ENCODE peak calls at places on chromosomes 6 and 20, in seven cellular contexts. One of them, this sample, is unnamed.

GRCh38 chr6:2790588-2790987 is 25.4 kb downstream of the WRNIP1 start:
- DNase-seq in stimulated activated CD8-positive, alpha-beta memory T cell treated with anti-CD3 and anti-CD28 coated beads, Interleukin-2, amount 100 ng/mL, for 1 hour: no peak
- DNase-seq in progenitor cell of endocrine pancreas: no peak
- DNase-seq in activated T-helper 1 cell treated with anti-CD3 and anti-CD28 coated beads, Interleukin-12 subunit alpha, Interleukin-12 subunit beta, Interleukin-2, Interleukin-4 antibody, amounts not matched to agents 30 ng/mL and 10 ng/mL and 1 ng/mL, durations not matched to agents 14 hours and 24 hours and 36 hours: no peak
- DNase-seq in iPS DF 6.9: peak; percentile 27
- DNase-seq in NAMALWA: peak; percentile 25
- DNase-seq in tibial artery: no peak
- DNase-seq in this sample: no peak

GRCh38 chr6:75275067-75275466 is 9.5 kb downstream of the TMEM30A start:
- DNase-seq in stimulated activated CD8-positive, alpha-beta memory T cell treated with anti-CD3 and anti-CD28 coated beads, Interleukin-2, amount 100 ng/mL, for 1 hour: no peak
- DNase-seq in progenitor cell of endocrine pancreas: no peak
- DNase-seq in activated T-helper 1 cell treated with anti-CD3 and anti-CD28 coated beads, Interleukin-12 subunit alpha, Interleukin-12 subunit beta, Interleukin-2, Interleukin-4 antibody, amounts not matched to agents 30 ng/mL and 10 ng/mL and 1 ng/mL, durations not matched to agents 14 hours and 24 hours and 36 hours: no peak
- DNase-seq in iPS DF 6.9: no peak
- DNase-seq in NAMALWA: no peak
- DNase-seq in tibial artery: no peak
- DNase-seq in this sample: no peak

GRCh38 chr6:9933674-9934073 is 481.2 kb downstream of the TFAP2A start:
- DNase-seq in stimulated activated CD8-positive, alpha-beta memory T cell treated with anti-CD3 and anti-CD28 coated beads, Interleukin-2, amount 100 ng/mL, for 1 hour: no peak
- DNase-seq in progenitor cell of endocrine pancreas: no peak
- DNase-seq in activated T-helper 1 cell treated with anti-CD3 and anti-CD28 coated beads, Interleukin-12 subunit alpha, Interleukin-12 subunit beta, Interleukin-2, Interleukin-4 antibody, amounts not matched to agents 30 ng/mL and 10 ng/mL and 1 ng/mL, durations not matched to agents 14 hours and 24 hours and 36 hours: no peak
- DNase-seq in iPS DF 6.9: no peak
- DNase-seq in NAMALWA: no peak
- DNase-seq in tibial artery: no peak
- DNase-seq in this sample: no peak

GRCh38 chr6:83815631-83816030 is 37.5 kb upstream of the RIPPLY2 start:
- DNase-seq in stimulated activated CD8-positive, alpha-beta memory T cell treated with anti-CD3 and anti-CD28 coated beads, Interleukin-2, amount 100 ng/mL, for 1 hour: no peak
- DNase-seq in progenitor cell of endocrine pancreas: no peak
- DNase-seq in activated T-helper 1 cell treated with anti-CD3 and anti-CD28 coated beads, Interleukin-12 subunit alpha, Interleukin-12 subunit beta, Interleukin-2, Interleukin-4 antibody, amounts not matched to agents 30 ng/mL and 10 ng/mL and 1 ng/mL, durations not matched to agents 14 hours and 24 hours and 36 hours: no peak
- DNase-seq in iPS DF 6.9: no peak
- DNase-seq in NAMALWA: no peak
- DNase-seq in tibial artery: no peak
- DNase-seq in this sample: no peak

GRCh38 chr6:34671801-34672656 is 24.5 kb downstream of the ILRUN start:
- DNase-seq in stimulated activated CD8-positive, alpha-beta memory T cell treated with anti-CD3 and anti-CD28 coated beads, Interleukin-2, amount 100 ng/mL, for 1 hour: peak; percentile 49
- DNase-seq in progenitor cell of endocrine pancreas: no peak
- DNase-seq in activated T-helper 1 cell treated with anti-CD3 and anti-CD28 coated beads, Interleukin-12 subunit alpha, Interleukin-12 subunit beta, Interleukin-2, Interleukin-4 antibody, amounts not matched to agents 30 ng/mL and 10 ng/mL and 1 ng/mL, durations not matched to agents 14 hours and 24 hours and 36 hours: peak; percentile 80
- DNase-seq in iPS DF 6.9: no peak
- DNase-seq in NAMALWA: peak; percentile 85
- DNase-seq in tibial artery: peak; percentile 36
- DNase-seq in this sample: peak; percentile 45

GRCh38 chr20:62832951-62833391 is 16.1 kb downstream of the COL9A3 start:
- DNase-seq in stimulated activated CD8-positive, alpha-beta memory T cell treated with anti-CD3 and anti-CD28 coated beads, Interleukin-2, amount 100 ng/mL, for 1 hour: no peak
- DNase-seq in progenitor cell of endocrine pancreas: no peak
- DNase-seq in activated T-helper 1 cell treated with anti-CD3 and anti-CD28 coated beads, Interleukin-12 subunit alpha, Interleukin-12 subunit beta, Interleukin-2, Interleukin-4 antibody, amounts not matched to agents 30 ng/mL and 10 ng/mL and 1 ng/mL, durations not matched to agents 14 hours and 24 hours and 36 hours: no peak
- DNase-seq in iPS DF 6.9: no peak
- DNase-seq in NAMALWA: peak; percentile 86
- DNase-seq in tibial artery: no peak
- DNase-seq in this sample: no peak

GRCh38 chr20:4876301-4876700 is 125.0 kb downstream of the SLC23A2 start:
- DNase-seq in stimulated activated CD8-positive, alpha-beta memory T cell treated with anti-CD3 and anti-CD28 coated beads, Interleukin-2, amount 100 ng/mL, for 1 hour: no peak
- DNase-seq in progenitor cell of endocrine pancreas: no peak
- DNase-seq in activated T-helper 1 cell treated with anti-CD3 and anti-CD28 coated beads, Interleukin-12 subunit alpha, Interleukin-12 subunit beta, Interleukin-2, Interleukin-4 antibody, amounts not matched to agents 30 ng/mL and 10 ng/mL and 1 ng/mL, durations not matched to agents 14 hours and 24 hours and 36 hours: no peak
- DNase-seq in iPS DF 6.9: no peak
- DNase-seq in NAMALWA: no peak
- DNase-seq in tibial artery: no peak
- DNase-seq in this sample: no peak

GRCh38 chr6:113825776-113826175 is 31.4 kb upstream of the MARCKS start:
- DNase-seq in stimulated activated CD8-positive, alpha-beta memory T cell treated with anti-CD3 and anti-CD28 coated beads, Interleukin-2, amount 100 ng/mL, for 1 hour: no peak
- DNase-seq in progenitor cell of endocrine pancreas: no peak
- DNase-seq in activated T-helper 1 cell treated with anti-CD3 and anti-CD28 coated beads, Interleukin-12 subunit alpha, Interleukin-12 subunit beta, Interleukin-2, Interleukin-4 antibody, amounts not matched to agents 30 ng/mL and 10 ng/mL and 1 ng/mL, durations not matched to agents 14 hours and 24 hours and 36 hours: no peak
- DNase-seq in iPS DF 6.9: no peak
- DNase-seq in NAMALWA: no peak
- DNase-seq in tibial artery: peak; percentile 78
- DNase-seq in this sample: no peak

GRCh38 chr6:135941275-135941674 is 89.8 kb downstream of the PDE7B start:
- DNase-seq in stimulated activated CD8-positive, alpha-beta memory T cell treated with anti-CD3 and anti-CD28 coated beads, Interleukin-2, amount 100 ng/mL, for 1 hour: no peak
- DNase-seq in progenitor cell of endocrine pancreas: no peak
- DNase-seq in activated T-helper 1 cell treated with anti-CD3 and anti-CD28 coated beads, Interleukin-12 subunit alpha, Interleukin-12 subunit beta, Interleukin-2, Interleukin-4 antibody, amounts not matched to agents 30 ng/mL and 10 ng/mL and 1 ng/mL, durations not matched to agents 14 hours and 24 hours and 36 hours: no peak
- DNase-seq in iPS DF 6.9: no peak
- DNase-seq in NAMALWA: no peak
- DNase-seq in tibial artery: no peak
- DNase-seq in this sample: no peak

GRCh38 chr6:13288481-13288880 is 39.9 kb downstream of the TBC1D7 start:
- DNase-seq in stimulated activated CD8-positive, alpha-beta memory T cell treated with anti-CD3 and anti-CD28 coated beads, Interleukin-2, amount 100 ng/mL, for 1 hour: no peak
- DNase-seq in progenitor cell of endocrine pancreas: no peak
- DNase-seq in activated T-helper 1 cell treated with anti-CD3 and anti-CD28 coated beads, Interleukin-12 subunit alpha, Interleukin-12 subunit beta, Interleukin-2, Interleukin-4 antibody, amounts not matched to agents 30 ng/mL and 10 ng/mL and 1 ng/mL, durations not matched to agents 14 hours and 24 hours and 36 hours: no peak
- DNase-seq in iPS DF 6.9: no peak
- DNase-seq in NAMALWA: no peak
- DNase-seq in tibial artery: no peak
- DNase-seq in this sample: no peak

GRCh38 chr20:768426-768978 is at the start of gene SLC52A3:
- DNase-seq in stimulated activated CD8-positive, alpha-beta memory T cell treated with anti-CD3 and anti-CD28 coated beads, Interleukin-2, amount 100 ng/mL, for 1 hour: no peak
- DNase-seq in progenitor cell of endocrine pancreas: peak; percentile 19
- DNase-seq in activated T-helper 1 cell treated with anti-CD3 and anti-CD28 coated beads, Interleukin-12 subunit alpha, Interleukin-12 subunit beta, Interleukin-2, Interleukin-4 antibody, amounts not matched to agents 30 ng/mL and 10 ng/mL and 1 ng/mL, durations not matched to agents 14 hours and 24 hours and 36 hours: no peak
- DNase-seq in iPS DF 6.9: no peak
- DNase-seq in NAMALWA: peak; percentile 34
- DNase-seq in tibial artery: no peak
- DNase-seq in this sample: no peak

GRCh38 chr6:48278261-48278660 is 167.3 kb upstream of the PTCHD4 start:
- DNase-seq in stimulated activated CD8-positive, alpha-beta memory T cell treated with anti-CD3 and anti-CD28 coated beads, Interleukin-2, amount 100 ng/mL, for 1 hour: no peak
- DNase-seq in progenitor cell of endocrine pancreas: no peak
- DNase-seq in activated T-helper 1 cell treated with anti-CD3 and anti-CD28 coated beads, Interleukin-12 subunit alpha, Interleukin-12 subunit beta, Interleukin-2, Interleukin-4 antibody, amounts not matched to agents 30 ng/mL and 10 ng/mL and 1 ng/mL, durations not matched to agents 14 hours and 24 hours and 36 hours: no peak
- DNase-seq in iPS DF 6.9: no peak
- DNase-seq in NAMALWA: no peak
- DNase-seq in tibial artery: no peak
- DNase-seq in this sample: no peak

GRCh38 chr6:123926000-123926399 is 122.3 kb downstream of the NKAIN2 start:
- DNase-seq in stimulated activated CD8-positive, alpha-beta memory T cell treated with anti-CD3 and anti-CD28 coated beads, Interleukin-2, amount 100 ng/mL, for 1 hour: no peak
- DNase-seq in progenitor cell of endocrine pancreas: no peak
- DNase-seq in activated T-helper 1 cell treated with anti-CD3 and anti-CD28 coated beads, Interleukin-12 subunit alpha, Interleukin-12 subunit beta, Interleukin-2, Interleukin-4 antibody, amounts not matched to agents 30 ng/mL and 10 ng/mL and 1 ng/mL, durations not matched to agents 14 hours and 24 hours and 36 hours: no peak
- DNase-seq in iPS DF 6.9: no peak
- DNase-seq in NAMALWA: no peak
- DNase-seq in tibial artery: no peak
- DNase-seq in this sample: no peak

GRCh38 chr6:29087213-29087612 is at the start of gene OR2B3:
- DNase-seq in stimulated activated CD8-positive, alpha-beta memory T cell treated with anti-CD3 and anti-CD28 coated beads, Interleukin-2, amount 100 ng/mL, for 1 hour: no peak
- DNase-seq in progenitor cell of endocrine pancreas: no peak
- DNase-seq in activated T-helper 1 cell treated with anti-CD3 and anti-CD28 coated beads, Interleukin-12 subunit alpha, Interleukin-12 subunit beta, Interleukin-2, Interleukin-4 antibody, amounts not matched to agents 30 ng/mL and 10 ng/mL and 1 ng/mL, durations not matched to agents 14 hours and 24 hours and 36 hours: no peak
- DNase-seq in iPS DF 6.9: no peak
- DNase-seq in NAMALWA: no peak
- DNase-seq in tibial artery: no peak
- DNase-seq in this sample: no peak

GRCh38 chr20:46743088-46743487 is 33.6 kb downstream of the SLC2A10 start:
- DNase-seq in stimulated activated CD8-positive, alpha-beta memory T cell treated with anti-CD3 and anti-CD28 coated beads, Interleukin-2, amount 100 ng/mL, for 1 hour: no peak
- DNase-seq in progenitor cell of endocrine pancreas: no peak
- DNase-seq in activated T-helper 1 cell treated with anti-CD3 and anti-CD28 coated beads, Interleukin-12 subunit alpha, Interleukin-12 subunit beta, Interleukin-2, Interleukin-4 antibody, amounts not matched to agents 30 ng/mL and 10 ng/mL and 1 ng/mL, durations not matched to agents 14 hours and 24 hours and 36 hours: no peak
- DNase-seq in iPS DF 6.9: no peak
- DNase-seq in NAMALWA: no peak
- DNase-seq in tibial artery: no peak
- DNase-seq in this sample: no peak

GRCh38 chr6:99016355-99016754 is 68.6 kb upstream of the FBXL4 start:
- DNase-seq in stimulated activated CD8-positive, alpha-beta memory T cell treated with anti-CD3 and anti-CD28 coated beads, Interleukin-2, amount 100 ng/mL, for 1 hour: no peak
- DNase-seq in progenitor cell of endocrine pancreas: no peak
- DNase-seq in activated T-helper 1 cell treated with anti-CD3 and anti-CD28 coated beads, Interleukin-12 subunit alpha, Interleukin-12 subunit beta, Interleukin-2, Interleukin-4 antibody, amounts not matched to agents 30 ng/mL and 10 ng/mL and 1 ng/mL, durations not matched to agents 14 hours and 24 hours and 36 hours: no peak
- DNase-seq in iPS DF 6.9: no peak
- DNase-seq in NAMALWA: no peak
- DNase-seq in tibial artery: no peak
- DNase-seq in this sample: peak; percentile 63

GRCh38 chr6:38483526-38483925 is 156.2 kb downstream of the BTBD9 start:
- DNase-seq in stimulated activated CD8-positive, alpha-beta memory T cell treated with anti-CD3 and anti-CD28 coated beads, Interleukin-2, amount 100 ng/mL, for 1 hour: no peak
- DNase-seq in progenitor cell of endocrine pancreas: no peak
- DNase-seq in activated T-helper 1 cell treated with anti-CD3 and anti-CD28 coated beads, Interleukin-12 subunit alpha, Interleukin-12 subunit beta, Interleukin-2, Interleukin-4 antibody, amounts not matched to agents 30 ng/mL and 10 ng/mL and 1 ng/mL, durations not matched to agents 14 hours and 24 hours and 36 hours: no peak
- DNase-seq in iPS DF 6.9: no peak
- DNase-seq in NAMALWA: no peak
- DNase-seq in tibial artery: no peak
- DNase-seq in this sample: no peak

GRCh38 chr20:63441777-63442493 is 30.5 kb downstream of the KCNQ2 start:
- DNase-seq in stimulated activated CD8-positive, alpha-beta memory T cell treated with anti-CD3 and anti-CD28 coated beads, Interleukin-2, amount 100 ng/mL, for 1 hour: no peak
- DNase-seq in progenitor cell of endocrine pancreas: peak; percentile 44
- DNase-seq in activated T-helper 1 cell treated with anti-CD3 and anti-CD28 coated beads, Interleukin-12 subunit alpha, Interleukin-12 subunit beta, Interleukin-2, Interleukin-4 antibody, amounts not matched to agents 30 ng/mL and 10 ng/mL and 1 ng/mL, durations not matched to agents 14 hours and 24 hours and 36 hours: peak; percentile 35
- DNase-seq in iPS DF 6.9: no peak
- DNase-seq in NAMALWA: peak; percentile 43
- DNase-seq in tibial artery: no peak
- DNase-seq in this sample: no peak

GRCh38 chr20:63518351-63518861 is 2.2 kb upstream of the PPDPF start:
- DNase-seq in stimulated activated CD8-positive, alpha-beta memory T cell treated with anti-CD3 and anti-CD28 coated beads, Interleukin-2, amount 100 ng/mL, for 1 hour: no peak
- DNase-seq in progenitor cell of endocrine pancreas: peak; percentile 8
- DNase-seq in activated T-helper 1 cell treated with anti-CD3 and anti-CD28 coated beads, Interleukin-12 subunit alpha, Interleukin-12 subunit beta, Interleukin-2, Interleukin-4 antibody, amounts not matched to agents 30 ng/mL and 10 ng/mL and 1 ng/mL, durations not matched to agents 14 hours and 24 hours and 36 hours: no peak
- DNase-seq in iPS DF 6.9: no peak
- DNase-seq in NAMALWA: no peak
- DNase-seq in tibial artery: no peak
- DNase-seq in this sample: no peak

GRCh38 chr6:10894958-10895357 is 8.1 kb downstream of the SYCP2L start:
- DNase-seq in stimulated activated CD8-positive, alpha-beta memory T cell treated with anti-CD3 and anti-CD28 coated beads, Interleukin-2, amount 100 ng/mL, for 1 hour: no peak
- DNase-seq in progenitor cell of endocrine pancreas: no peak
- DNase-seq in activated T-helper 1 cell treated with anti-CD3 and anti-CD28 coated beads, Interleukin-12 subunit alpha, Interleukin-12 subunit beta, Interleukin-2, Interleukin-4 antibody, amounts not matched to agents 30 ng/mL and 10 ng/mL and 1 ng/mL, durations not matched to agents 14 hours and 24 hours and 36 hours: no peak
- DNase-seq in iPS DF 6.9: no peak
- DNase-seq in NAMALWA: no peak
- DNase-seq in tibial artery: no peak
- DNase-seq in this sample: no peak

GRCh38 chr6:101578306-101578705 is 184.8 kb downstream of the GRIK2 start:
- DNase-seq in stimulated activated CD8-positive, alpha-beta memory T cell treated with anti-CD3 and anti-CD28 coated beads, Interleukin-2, amount 100 ng/mL, for 1 hour: no peak
- DNase-seq in progenitor cell of endocrine pancreas: no peak
- DNase-seq in activated T-helper 1 cell treated with anti-CD3 and anti-CD28 coated beads, Interleukin-12 subunit alpha, Interleukin-12 subunit beta, Interleukin-2, Interleukin-4 antibody, amounts not matched to agents 30 ng/mL and 10 ng/mL and 1 ng/mL, durations not matched to agents 14 hours and 24 hours and 36 hours: no peak
- DNase-seq in iPS DF 6.9: no peak
- DNase-seq in NAMALWA: no peak
- DNase-seq in tibial artery: no peak
- DNase-seq in this sample: no peak

GRCh38 chr6:111417181-111417585 is 65.8 kb downstream of the REV3L start:
- DNase-seq in stimulated activated CD8-positive, alpha-beta memory T cell treated with anti-CD3 and anti-CD28 coated beads, Interleukin-2, amount 100 ng/mL, for 1 hour: no peak
- DNase-seq in progenitor cell of endocrine pancreas: no peak
- DNase-seq in activated T-helper 1 cell treated with anti-CD3 and anti-CD28 coated beads, Interleukin-12 subunit alpha, Interleukin-12 subunit beta, Interleukin-2, Interleukin-4 antibody, amounts not matched to agents 30 ng/mL and 10 ng/mL and 1 ng/mL, durations not matched to agents 14 hours and 24 hours and 36 hours: no peak
- DNase-seq in iPS DF 6.9: no peak
- DNase-seq in NAMALWA: no peak
- DNase-seq in tibial artery: no peak
- DNase-seq in this sample: no peak

GRCh38 chr6:145060687-145061086 is 674.6 kb downstream of the EPM2A start:
- DNase-seq in stimulated activated CD8-positive, alpha-beta memory T cell treated with anti-CD3 and anti-CD28 coated beads, Interleukin-2, amount 100 ng/mL, for 1 hour: no peak
- DNase-seq in progenitor cell of endocrine pancreas: no peak
- DNase-seq in activated T-helper 1 cell treated with anti-CD3 and anti-CD28 coated beads, Interleukin-12 subunit alpha, Interleukin-12 subunit beta, Interleukin-2, Interleukin-4 antibody, amounts not matched to agents 30 ng/mL and 10 ng/mL and 1 ng/mL, durations not matched to agents 14 hours and 24 hours and 36 hours: no peak
- DNase-seq in iPS DF 6.9: no peak
- DNase-seq in NAMALWA: no peak
- DNase-seq in tibial artery: no peak
- DNase-seq in this sample: no peak

GRCh38 chr20:62197801-62198200 is 15.0 kb downstream of the MTG2 start:
- DNase-seq in stimulated activated CD8-positive, alpha-beta memory T cell treated with anti-CD3 and anti-CD28 coated beads, Interleukin-2, amount 100 ng/mL, for 1 hour: no peak
- DNase-seq in progenitor cell of endocrine pancreas: no peak
- DNase-seq in activated T-helper 1 cell treated with anti-CD3 and anti-CD28 coated beads, Interleukin-12 subunit alpha, Interleukin-12 subunit beta, Interleukin-2, Interleukin-4 antibody, amounts not matched to agents 30 ng/mL and 10 ng/mL and 1 ng/mL, durations not matched to agents 14 hours and 24 hours and 36 hours: no peak
- DNase-seq in iPS DF 6.9: no peak
- DNase-seq in NAMALWA: no peak
- DNase-seq in tibial artery: no peak
- DNase-seq in this sample: no peak

GRCh38 chr20:15012551-15012950 is 675.1 kb upstream of the FLRT3 start:
- DNase-seq in stimulated activated CD8-positive, alpha-beta memory T cell treated with anti-CD3 and anti-CD28 coated beads, Interleukin-2, amount 100 ng/mL, for 1 hour: no peak
- DNase-seq in progenitor cell of endocrine pancreas: no peak
- DNase-seq in activated T-helper 1 cell treated with anti-CD3 and anti-CD28 coated beads, Interleukin-12 subunit alpha, Interleukin-12 subunit beta, Interleukin-2, Interleukin-4 antibody, amounts not matched to agents 30 ng/mL and 10 ng/mL and 1 ng/mL, durations not matched to agents 14 hours and 24 hours and 36 hours: no peak
- DNase-seq in iPS DF 6.9: no peak
- DNase-seq in NAMALWA: no peak
- DNase-seq in tibial artery: no peak
- DNase-seq in this sample: no peak

GRCh38 chr20:35568645-35569044 is 26.8 kb downstream of the ERGIC3 start:
- DNase-seq in stimulated activated CD8-positive, alpha-beta memory T cell treated with anti-CD3 and anti-CD28 coated beads, Interleukin-2, amount 100 ng/mL, for 1 hour: no peak
- DNase-seq in progenitor cell of endocrine pancreas: no peak
- DNase-seq in activated T-helper 1 cell treated with anti-CD3 and anti-CD28 coated beads, Interleukin-12 subunit alpha, Interleukin-12 subunit beta, Interleukin-2, Interleukin-4 antibody, amounts not matched to agents 30 ng/mL and 10 ng/mL and 1 ng/mL, durations not matched to agents 14 hours and 24 hours and 36 hours: no peak
- DNase-seq in iPS DF 6.9: no peak
- DNase-seq in NAMALWA: peak; percentile 37
- DNase-seq in tibial artery: peak; percentile 5
- DNase-seq in this sample: peak; percentile 42

GRCh38 chr20:38559764-38560163 is 21.2 kb upstream of the ADIG start:
- DNase-seq in stimulated activated CD8-positive, alpha-beta memory T cell treated with anti-CD3 and anti-CD28 coated beads, Interleukin-2, amount 100 ng/mL, for 1 hour: no peak
- DNase-seq in progenitor cell of endocrine pancreas: no peak
- DNase-seq in activated T-helper 1 cell treated with anti-CD3 and anti-CD28 coated beads, Interleukin-12 subunit alpha, Interleukin-12 subunit beta, Interleukin-2, Interleukin-4 antibody, amounts not matched to agents 30 ng/mL and 10 ng/mL and 1 ng/mL, durations not matched to agents 14 hours and 24 hours and 36 hours: no peak
- DNase-seq in iPS DF 6.9: no peak
- DNase-seq in NAMALWA: no peak
- DNase-seq in tibial artery: no peak
- DNase-seq in this sample: no peak

GRCh38 chr6:133499662-133500061 is 258.5 kb downstream of the EYA4 start:
- DNase-seq in stimulated activated CD8-positive, alpha-beta memory T cell treated with anti-CD3 and anti-CD28 coated beads, Interleukin-2, amount 100 ng/mL, for 1 hour: no peak
- DNase-seq in progenitor cell of endocrine pancreas: no peak
- DNase-seq in activated T-helper 1 cell treated with anti-CD3 and anti-CD28 coated beads, Interleukin-12 subunit alpha, Interleukin-12 subunit beta, Interleukin-2, Interleukin-4 antibody, amounts not matched to agents 30 ng/mL and 10 ng/mL and 1 ng/mL, durations not matched to agents 14 hours and 24 hours and 36 hours: no peak
- DNase-seq in iPS DF 6.9: no peak
- DNase-seq in NAMALWA: no peak
- DNase-seq in tibial artery: no peak
- DNase-seq in this sample: no peak

GRCh38 chr6:55578537-55579363 is at the start of gene HMGCLL1:
- DNase-seq in stimulated activated CD8-positive, alpha-beta memory T cell treated with anti-CD3 and anti-CD28 coated beads, Interleukin-2, amount 100 ng/mL, for 1 hour: no peak
- DNase-seq in progenitor cell of endocrine pancreas: peak; percentile 44
- DNase-seq in activated T-helper 1 cell treated with anti-CD3 and anti-CD28 coated beads, Interleukin-12 subunit alpha, Interleukin-12 subunit beta, Interleukin-2, Interleukin-4 antibody, amounts not matched to agents 30 ng/mL and 10 ng/mL and 1 ng/mL, durations not matched to agents 14 hours and 24 hours and 36 hours: no peak
- DNase-seq in iPS DF 6.9: peak; percentile 57
- DNase-seq in NAMALWA: no peak
- DNase-seq in tibial artery: no peak
- DNase-seq in this sample: no peak

GRCh38 chr6:10073326-10073725 is 341.5 kb downstream of the TFAP2A start:
- DNase-seq in stimulated activated CD8-positive, alpha-beta memory T cell treated with anti-CD3 and anti-CD28 coated beads, Interleukin-2, amount 100 ng/mL, for 1 hour: no peak
- DNase-seq in progenitor cell of endocrine pancreas: no peak
- DNase-seq in activated T-helper 1 cell treated with anti-CD3 and anti-CD28 coated beads, Interleukin-12 subunit alpha, Interleukin-12 subunit beta, Interleukin-2, Interleukin-4 antibody, amounts not matched to agents 30 ng/mL and 10 ng/mL and 1 ng/mL, durations not matched to agents 14 hours and 24 hours and 36 hours: no peak
- DNase-seq in iPS DF 6.9: no peak
- DNase-seq in NAMALWA: no peak
- DNase-seq in tibial artery: no peak
- DNase-seq in this sample: no peak